ENCODE peak calls at places on chromosomes 13 and 19, in five cellular contexts. One of them, this sample, is unnamed.

GRCh38 chr13:57314897-57315520 is 148.0 kb downstream of the PRR20E start:
- DNase-seq in activated CD4-positive, alpha-beta T cell treated with anti-CD3 and anti-CD28 coated beads, Interleukin-2, amount 50 U/mL, for 1 hour: no peak
- DNase-seq in SHP77: no peak
- DNase-seq in hippocampal formation: no peak
- DNase-seq in hypothalamus: no peak
- DNase-seq in this sample: no peak

GRCh38 chr19:33988601-33989000 is 183.7 kb upstream of the LSM14A start:
- DNase-seq in activated CD4-positive, alpha-beta T cell treated with anti-CD3 and anti-CD28 coated beads, Interleukin-2, amount 50 U/mL, for 1 hour: no peak
- DNase-seq in SHP77: no peak
- DNase-seq in hippocampal formation: no peak
- DNase-seq in hypothalamus: no peak
- DNase-seq in this sample: no peak

GRCh38 chr19:38640368-38640767 is 7.1 kb upstream of the ACTN4 start:
- DNase-seq in activated CD4-positive, alpha-beta T cell treated with anti-CD3 and anti-CD28 coated beads, Interleukin-2, amount 50 U/mL, for 1 hour: no peak
- DNase-seq in SHP77: no peak
- DNase-seq in hippocampal formation: no peak
- DNase-seq in hypothalamus: no peak
- DNase-seq in this sample: no peak

GRCh38 chr13:75357576-75358295 is 124.2 kb downstream of the TBC1D4 start:
- DNase-seq in activated CD4-positive, alpha-beta T cell treated with anti-CD3 and anti-CD28 coated beads, Interleukin-2, amount 50 U/mL, for 1 hour: peak; percentile 45
- DNase-seq in SHP77: peak; percentile 38
- DNase-seq in hippocampal formation: no peak
- DNase-seq in hypothalamus: no peak
- DNase-seq in this sample: peak; percentile 42

GRCh38 chr13:108158746-108159145 is 56.6 kb downstream of the LIG4 start:
- DNase-seq in activated CD4-positive, alpha-beta T cell treated with anti-CD3 and anti-CD28 coated beads, Interleukin-2, amount 50 U/mL, for 1 hour: no peak
- DNase-seq in SHP77: no peak
- DNase-seq in hippocampal formation: no peak
- DNase-seq in hypothalamus: no peak
- DNase-seq in this sample: no peak

GRCh38 chr19:679418-680286 is 3.5 kb downstream of the FSTL3 start:
- DNase-seq in activated CD4-positive, alpha-beta T cell treated with anti-CD3 and anti-CD28 coated beads, Interleukin-2, amount 50 U/mL, for 1 hour: no peak
- DNase-seq in SHP77: peak; percentile 30
- DNase-seq in hippocampal formation: no peak
- DNase-seq in hypothalamus: peak; percentile 24
- DNase-seq in this sample: no peak

GRCh38 chr19:41335467-41335866 is 18.3 kb downstream of the TGFB1 start:
- DNase-seq in activated CD4-positive, alpha-beta T cell treated with anti-CD3 and anti-CD28 coated beads, Interleukin-2, amount 50 U/mL, for 1 hour: no peak
- DNase-seq in SHP77: no peak
- DNase-seq in hippocampal formation: no peak
- DNase-seq in hypothalamus: no peak
- DNase-seq in this sample: no peak

GRCh38 chr19:49020342-49020741 is 3.5 kb upstream of the LHB start:
- DNase-seq in activated CD4-positive, alpha-beta T cell treated with anti-CD3 and anti-CD28 coated beads, Interleukin-2, amount 50 U/mL, for 1 hour: no peak
- DNase-seq in SHP77: no peak
- DNase-seq in hippocampal formation: no peak
- DNase-seq in hypothalamus: no peak
- DNase-seq in this sample: no peak

GRCh38 chr13:90360785-90361184 is 986.7 kb upstream of the MIR17HG start:
- DNase-seq in activated CD4-positive, alpha-beta T cell treated with anti-CD3 and anti-CD28 coated beads, Interleukin-2, amount 50 U/mL, for 1 hour: no peak
- DNase-seq in SHP77: no peak
- DNase-seq in hippocampal formation: no peak
- DNase-seq in hypothalamus: no peak
- DNase-seq in this sample: no peak

GRCh38 chr19:1945899-1946298 is 4.9 kb downstream of the CSNK1G2 start:
- DNase-seq in activated CD4-positive, alpha-beta T cell treated with anti-CD3 and anti-CD28 coated beads, Interleukin-2, amount 50 U/mL, for 1 hour: no peak
- DNase-seq in SHP77: peak; percentile 71
- DNase-seq in hippocampal formation: no peak
- DNase-seq in hypothalamus: no peak
- DNase-seq in this sample: no peak

GRCh38 chr19:7500811-7501450 is 12.1 kb upstream of the PEX11G start:
- DNase-seq in activated CD4-positive, alpha-beta T cell treated with anti-CD3 and anti-CD28 coated beads, Interleukin-2, amount 50 U/mL, for 1 hour: peak; percentile 29
- DNase-seq in SHP77: peak; percentile 81
- DNase-seq in hippocampal formation: peak; percentile 78
- DNase-seq in hypothalamus: peak; percentile 55
- DNase-seq in this sample: no peak

GRCh38 chr13:80134360-80134759 is 206.6 kb downstream of the SPRY2 start:
- DNase-seq in activated CD4-positive, alpha-beta T cell treated with anti-CD3 and anti-CD28 coated beads, Interleukin-2, amount 50 U/mL, for 1 hour: no peak
- DNase-seq in SHP77: no peak
- DNase-seq in hippocampal formation: no peak
- DNase-seq in hypothalamus: no peak
- DNase-seq in this sample: no peak

GRCh38 chr19:42252365-42253244 is 2.3 kb downstream of the ERF start:
- DNase-seq in activated CD4-positive, alpha-beta T cell treated with anti-CD3 and anti-CD28 coated beads, Interleukin-2, amount 50 U/mL, for 1 hour: no peak
- DNase-seq in SHP77: no peak
- DNase-seq in hippocampal formation: peak; percentile 83
- DNase-seq in hypothalamus: peak; percentile 68
- DNase-seq in this sample: no peak

This sample was measured in activated T-cell treated with anti-CD3 and anti-CD28 coated beads for 4 hours.